ENCODE peak calls at places on chromosomes 12 and 14, in seven cellular contexts. One of them, this sample, is unnamed.

GRCh38 chr14:32014498-32014897 is 62.6 kb upstream of the ARHGAP5 start:
- DNase-seq in activated CD4-positive, alpha-beta T cell treated with anti-CD3 and anti-CD28 coated beads, Interleukin-2, amount 50 U/mL, for 24 hours: no peak
- DNase-seq in GM04504: no peak
- DNase-seq in memory B cell: no peak
- DNase-seq in GM18507: no peak
- DNase-seq in ovary: no peak
- DNase-seq in AG10803: no peak
- DNase-seq in this sample: no peak

GRCh38 chr12:130574402-130574801 is 141.7 kb downstream of the RIMBP2 start:
- DNase-seq in activated CD4-positive, alpha-beta T cell treated with anti-CD3 and anti-CD28 coated beads, Interleukin-2, amount 50 U/mL, for 24 hours: no peak
- DNase-seq in GM04504: no peak
- DNase-seq in memory B cell: no peak
- DNase-seq in GM18507: no peak
- DNase-seq in ovary: no peak
- DNase-seq in AG10803: no peak
- DNase-seq in this sample: no peak

GRCh38 chr14:55975281-55975905 is 142.8 kb upstream of the PELI2 start:
- DNase-seq in activated CD4-positive, alpha-beta T cell treated with anti-CD3 and anti-CD28 coated beads, Interleukin-2, amount 50 U/mL, for 24 hours: no peak
- DNase-seq in GM04504: no peak
- DNase-seq in memory B cell: no peak
- DNase-seq in GM18507: no peak
- DNase-seq in ovary: no peak
- DNase-seq in AG10803: no peak
- DNase-seq in this sample: no peak

GRCh38 chr12:8446642-8447547 is 8.9 kb upstream of the CLEC6A start:
- DNase-seq in activated CD4-positive, alpha-beta T cell treated with anti-CD3 and anti-CD28 coated beads, Interleukin-2, amount 50 U/mL, for 24 hours: no peak
- DNase-seq in GM04504: no peak
- DNase-seq in memory B cell: no peak
- DNase-seq in GM18507: no peak
- DNase-seq in ovary: no peak
- DNase-seq in AG10803: no peak
- DNase-seq in this sample: no peak

GRCh38 chr12:103841690-103842584 is 903 bp upstream of the NT5DC3 start:
- DNase-seq in activated CD4-positive, alpha-beta T cell treated with anti-CD3 and anti-CD28 coated beads, Interleukin-2, amount 50 U/mL, for 24 hours: no peak
- DNase-seq in GM04504: peak
- DNase-seq in memory B cell: peak
- DNase-seq in GM18507: no peak
- DNase-seq in ovary: peak
- DNase-seq in AG10803: peak
- DNase-seq in this sample: no peak

GRCh38 chr12:118189761-118190181 is 53.8 kb downstream of the PEBP1 start:
- DNase-seq in activated CD4-positive, alpha-beta T cell treated with anti-CD3 and anti-CD28 coated beads, Interleukin-2, amount 50 U/mL, for 24 hours: no peak
- DNase-seq in GM04504: no peak
- DNase-seq in memory B cell: no peak
- DNase-seq in GM18507: no peak
- DNase-seq in ovary: peak
- DNase-seq in AG10803: peak
- DNase-seq in this sample: peak

GRCh38 chr12:113980537-113981337 is 14.6 kb upstream of the RBM19 start:
- DNase-seq in activated CD4-positive, alpha-beta T cell treated with anti-CD3 and anti-CD28 coated beads, Interleukin-2, amount 50 U/mL, for 24 hours: no peak
- DNase-seq in GM04504: peak
- DNase-seq in memory B cell: no peak
- DNase-seq in GM18507: no peak
- DNase-seq in ovary: no peak
- DNase-seq in AG10803: peak
- DNase-seq in this sample: no peak

GRCh38 chr14:99524091-99524661 is 43.0 kb downstream of the CCNK start:
- DNase-seq in activated CD4-positive, alpha-beta T cell treated with anti-CD3 and anti-CD28 coated beads, Interleukin-2, amount 50 U/mL, for 24 hours: no peak
- DNase-seq in GM04504: no peak
- DNase-seq in memory B cell: no peak
- DNase-seq in GM18507: no peak
- DNase-seq in ovary: peak
- DNase-seq in AG10803: no peak
- DNase-seq in this sample: no peak

GRCh38 chr14:99575043-99576023 is 28.7 kb downstream of the CCDC85C start:
- DNase-seq in activated CD4-positive, alpha-beta T cell treated with anti-CD3 and anti-CD28 coated beads, Interleukin-2, amount 50 U/mL, for 24 hours: no peak
- DNase-seq in GM04504: no peak
- DNase-seq in memory B cell: no peak
- DNase-seq in GM18507: no peak
- DNase-seq in ovary: no peak
- DNase-seq in AG10803: peak
- DNase-seq in this sample: no peak

GRCh38 chr14:32621585-32621984 is 292.5 kb downstream of the AKAP6 start:
- DNase-seq in activated CD4-positive, alpha-beta T cell treated with anti-CD3 and anti-CD28 coated beads, Interleukin-2, amount 50 U/mL, for 24 hours: no peak
- DNase-seq in GM04504: no peak
- DNase-seq in memory B cell: no peak
- DNase-seq in GM18507: no peak
- DNase-seq in ovary: no peak
- DNase-seq in AG10803: no peak
- DNase-seq in this sample: no peak

GRCh38 chr12:91127751-91128150 is 16.5 kb upstream of the LUM start:
- DNase-seq in activated CD4-positive, alpha-beta T cell treated with anti-CD3 and anti-CD28 coated beads, Interleukin-2, amount 50 U/mL, for 24 hours: no peak
- DNase-seq in GM04504: no peak
- DNase-seq in memory B cell: no peak
- DNase-seq in GM18507: no peak
- DNase-seq in ovary: no peak
- DNase-seq in AG10803: peak
- DNase-seq in this sample: no peak

GRCh38 chr12:49541911-49542505 is 3.2 kb downstream of the KCNH3 start:
- DNase-seq in activated CD4-positive, alpha-beta T cell treated with anti-CD3 and anti-CD28 coated beads, Interleukin-2, amount 50 U/mL, for 24 hours: no peak
- DNase-seq in GM04504: no peak
- DNase-seq in memory B cell: no peak
- DNase-seq in GM18507: no peak
- DNase-seq in ovary: no peak
- DNase-seq in AG10803: no peak
- DNase-seq in this sample: no peak

GRCh38 chr12:96578526-96579125 is 89.2 kb downstream of the CFAP54 start:
- DNase-seq in activated CD4-positive, alpha-beta T cell treated with anti-CD3 and anti-CD28 coated beads, Interleukin-2, amount 50 U/mL, for 24 hours: no peak
- DNase-seq in GM04504: peak
- DNase-seq in memory B cell: no peak
- DNase-seq in GM18507: peak
- DNase-seq in ovary: no peak
- DNase-seq in AG10803: peak
- DNase-seq in this sample: no peak

GRCh38 chr12:132776816-132777568 is 15.4 kb upstream of the ANKLE2 start:
- DNase-seq in activated CD4-positive, alpha-beta T cell treated with anti-CD3 and anti-CD28 coated beads, Interleukin-2, amount 50 U/mL, for 24 hours: no peak
- DNase-seq in GM04504: no peak
- DNase-seq in memory B cell: no peak
- DNase-seq in GM18507: no peak
- DNase-seq in ovary: peak
- DNase-seq in AG10803: no peak
- DNase-seq in this sample: peak

GRCh38 chr12:52942914-52943207 is 6.1 kb upstream of the KRT18 start:
- DNase-seq in activated CD4-positive, alpha-beta T cell treated with anti-CD3 and anti-CD28 coated beads, Interleukin-2, amount 50 U/mL, for 24 hours: no peak
- DNase-seq in GM04504: no peak
- DNase-seq in memory B cell: no peak
- DNase-seq in GM18507: no peak
- DNase-seq in ovary: no peak
- DNase-seq in AG10803: no peak
- DNase-seq in this sample: no peak

GRCh38 chr12:70885952-70886351 is 34.6 kb downstream of the PTPRR start:
- DNase-seq in activated CD4-positive, alpha-beta T cell treated with anti-CD3 and anti-CD28 coated beads, Interleukin-2, amount 50 U/mL, for 24 hours: no peak
- DNase-seq in GM04504: no peak
- DNase-seq in memory B cell: no peak
- DNase-seq in GM18507: no peak
- DNase-seq in ovary: no peak
- DNase-seq in AG10803: peak
- DNase-seq in this sample: no peak

GRCh38 chr12:113439606-113440030 is 17.4 kb downstream of the SDSL start:
- DNase-seq in activated CD4-positive, alpha-beta T cell treated with anti-CD3 and anti-CD28 coated beads, Interleukin-2, amount 50 U/mL, for 24 hours: no peak
- DNase-seq in GM04504: no peak
- DNase-seq in memory B cell: no peak
- DNase-seq in GM18507: no peak
- DNase-seq in ovary: peak
- DNase-seq in AG10803: peak
- DNase-seq in this sample: no peak

GRCh38 chr12:1353451-1353850 is 240.9 kb downstream of the FBXL14 start:
- DNase-seq in activated CD4-positive, alpha-beta T cell treated with anti-CD3 and anti-CD28 coated beads, Interleukin-2, amount 50 U/mL, for 24 hours: no peak
- DNase-seq in GM04504: no peak
- DNase-seq in memory B cell: no peak
- DNase-seq in GM18507: no peak
- DNase-seq in ovary: no peak
- DNase-seq in AG10803: no peak
- DNase-seq in this sample: no peak

GRCh38 chr12:74922117-74922516 is 287.5 kb downstream of the KCNC2 start:
- DNase-seq in activated CD4-positive, alpha-beta T cell treated with anti-CD3 and anti-CD28 coated beads, Interleukin-2, amount 50 U/mL, for 24 hours: no peak
- DNase-seq in GM04504: no peak
- DNase-seq in memory B cell: no peak
- DNase-seq in GM18507: no peak
- DNase-seq in ovary: no peak
- DNase-seq in AG10803: no peak
- DNase-seq in this sample: no peak

GRCh38 chr12:112122823-112123690 is 2.3 kb upstream of the TRAFD1 start:
- DNase-seq in activated CD4-positive, alpha-beta T cell treated with anti-CD3 and anti-CD28 coated beads, Interleukin-2, amount 50 U/mL, for 24 hours: no peak
- DNase-seq in GM04504: no peak
- DNase-seq in memory B cell: no peak
- DNase-seq in GM18507: no peak
- DNase-seq in ovary: no peak
- DNase-seq in AG10803: peak
- DNase-seq in this sample: no peak

GRCh38 chr14:60266021-60266937 is 17.3 kb downstream of the PPM1A start:
- DNase-seq in activated CD4-positive, alpha-beta T cell treated with anti-CD3 and anti-CD28 coated beads, Interleukin-2, amount 50 U/mL, for 24 hours: no peak
- DNase-seq in GM04504: no peak
- DNase-seq in memory B cell: no peak
- DNase-seq in GM18507: no peak
- DNase-seq in ovary: no peak
- DNase-seq in AG10803: peak
- DNase-seq in this sample: no peak

GRCh38 chr12:10618338-10618987 is 5.1 kb upstream of the MAGOHB start:
- DNase-seq in activated CD4-positive, alpha-beta T cell treated with anti-CD3 and anti-CD28 coated beads, Interleukin-2, amount 50 U/mL, for 24 hours: no peak
- DNase-seq in GM04504: peak
- DNase-seq in memory B cell: no peak
- DNase-seq in GM18507: no peak
- DNase-seq in ovary: no peak
- DNase-seq in AG10803: peak
- DNase-seq in this sample: no peak

GRCh38 chr14:89000007-89000942 is 175.8 kb downstream of the TTC8 start:
- DNase-seq in activated CD4-positive, alpha-beta T cell treated with anti-CD3 and anti-CD28 coated beads, Interleukin-2, amount 50 U/mL, for 24 hours: no peak
- DNase-seq in GM04504: peak
- DNase-seq in memory B cell: no peak
- DNase-seq in GM18507: no peak
- DNase-seq in ovary: no peak
- DNase-seq in AG10803: peak
- DNase-seq in this sample: no peak

GRCh38 chr14:21384494-21384851 is 654 bp upstream of the SUPT16H start:
- DNase-seq in activated CD4-positive, alpha-beta T cell treated with anti-CD3 and anti-CD28 coated beads, Interleukin-2, amount 50 U/mL, for 24 hours: no peak
- DNase-seq in GM04504: no peak
- DNase-seq in memory B cell: no peak
- DNase-seq in GM18507: no peak
- DNase-seq in ovary: no peak
- DNase-seq in AG10803: no peak
- DNase-seq in this sample: no peak

GRCh38 chr14:78593949-78594348 is 423.8 kb downstream of the NRXN3 start:
- DNase-seq in activated CD4-positive, alpha-beta T cell treated with anti-CD3 and anti-CD28 coated beads, Interleukin-2, amount 50 U/mL, for 24 hours: no peak
- DNase-seq in GM04504: peak
- DNase-seq in memory B cell: no peak
- DNase-seq in GM18507: no peak
- DNase-seq in ovary: no peak
- DNase-seq in AG10803: peak
- DNase-seq in this sample: no peak

GRCh38 chr12:58106185-58106584 is 164.8 kb downstream of the ATP23 start:
- DNase-seq in activated CD4-positive, alpha-beta T cell treated with anti-CD3 and anti-CD28 coated beads, Interleukin-2, amount 50 U/mL, for 24 hours: no peak
- DNase-seq in GM04504: no peak
- DNase-seq in memory B cell: no peak
- DNase-seq in GM18507: no peak
- DNase-seq in ovary: no peak
- DNase-seq in AG10803: no peak
- DNase-seq in this sample: no peak

GRCh38 chr12:94535614-94535932 is 75.9 kb upstream of the CEP83 start:
- DNase-seq in activated CD4-positive, alpha-beta T cell treated with anti-CD3 and anti-CD28 coated beads, Interleukin-2, amount 50 U/mL, for 24 hours: no peak
- DNase-seq in GM04504: no peak
- DNase-seq in memory B cell: no peak
- DNase-seq in GM18507: no peak
- DNase-seq in ovary: no peak
- DNase-seq in AG10803: no peak
- DNase-seq in this sample: no peak

GRCh38 chr14:23861666-23862065 is 91.9 kb upstream of the DHRS4 start:
- DNase-seq in activated CD4-positive, alpha-beta T cell treated with anti-CD3 and anti-CD28 coated beads, Interleukin-2, amount 50 U/mL, for 24 hours: no peak
- DNase-seq in GM04504: no peak
- DNase-seq in memory B cell: no peak
- DNase-seq in GM18507: no peak
- DNase-seq in ovary: peak
- DNase-seq in AG10803: no peak
- DNase-seq in this sample: no peak

GRCh38 chr12:51785906-51786305 is 62.6 kb downstream of the FIGNL2 start:
- DNase-seq in activated CD4-positive, alpha-beta T cell treated with anti-CD3 and anti-CD28 coated beads, Interleukin-2, amount 50 U/mL, for 24 hours: no peak
- DNase-seq in GM04504: no peak
- DNase-seq in memory B cell: no peak
- DNase-seq in GM18507: no peak
- DNase-seq in ovary: no peak
- DNase-seq in AG10803: no peak
- DNase-seq in this sample: no peak

GRCh38 chr12:2794261-2794735 is 472 bp upstream of the FKBP4 start:
- DNase-seq in activated CD4-positive, alpha-beta T cell treated with anti-CD3 and anti-CD28 coated beads, Interleukin-2, amount 50 U/mL, for 24 hours: peak
- DNase-seq in GM04504: no peak
- DNase-seq in memory B cell: peak
- DNase-seq in GM18507: no peak
- DNase-seq in ovary: no peak
- DNase-seq in AG10803: no peak
- DNase-seq in this sample: peak

GRCh38 chr12:53299101-53299453 is 418 bp upstream of the MYG1 start:
- DNase-seq in activated CD4-positive, alpha-beta T cell treated with anti-CD3 and anti-CD28 coated beads, Interleukin-2, amount 50 U/mL, for 24 hours: no peak
- DNase-seq in GM04504: no peak
- DNase-seq in memory B cell: no peak
- DNase-seq in GM18507: no peak
- DNase-seq in ovary: no peak
- DNase-seq in AG10803: peak
- DNase-seq in this sample: no peak

GRCh38 chr12:19261773-19262172 is 132.2 kb downstream of the PLEKHA5 start:
- DNase-seq in activated CD4-positive, alpha-beta T cell treated with anti-CD3 and anti-CD28 coated beads, Interleukin-2, amount 50 U/mL, for 24 hours: no peak
- DNase-seq in GM04504: no peak
- DNase-seq in memory B cell: no peak
- DNase-seq in GM18507: no peak
- DNase-seq in ovary: no peak
- DNase-seq in AG10803: no peak
- DNase-seq in this sample: no peak

This sample was measured in amygdala.